ENCODE peak calls at places on chromosomes 13 and 19, in eight cellular contexts. One of them, this sample, is unnamed. For H3K4me1 and H3K36me3, the result is how much of the 10 kb centered on the place peaks cover.

GRCh38 chr19:4910594-4911273 is 1.4 kb downstream of the UHRF1 start:
- DNase-seq in astrocyte: peak
- DNase-seq in psoas muscle: no peak
- DNase-seq in RWPE2: no peak
- DNase-seq in pancreas: peak
- DNase-seq in iPS DF 6.9: no peak
- DNase-seq in CD8-positive, alpha-beta memory T cell: peak
- DNase-seq in uterus: no peak
- DNase-seq in this sample: no peak

GRCh38 chr19:13938361-13939027 is at the start of gene PODNL1:
- DNase-seq in uterus: no peak
- DNase-seq in CD8-positive, alpha-beta memory T cell: no peak
- DNase-seq in astrocyte: peak
- DNase-seq in pancreas: peak
- DNase-seq in psoas muscle: no peak
- DNase-seq in iPS DF 6.9: no peak
- DNase-seq in RWPE2: no peak
- DNase-seq in this sample: no peak

GRCh38 chr19:35291916-35292315 is at the start of gene MAG:
- DNase-seq in iPS DF 6.9: no peak
- DNase-seq in astrocyte: no peak
- DNase-seq in psoas muscle: no peak
- DNase-seq in uterus: no peak
- DNase-seq in RWPE2: no peak
- DNase-seq in pancreas: no peak
- DNase-seq in CD8-positive, alpha-beta memory T cell: no peak
- DNase-seq in this sample: no peak

GRCh38 chr19:38047641-38048040 is 140.6 kb downstream of the SIPA1L3 start:
- DNase-seq in iPS DF 6.9: no peak
- DNase-seq in pancreas: no peak
- DNase-seq in astrocyte: no peak
- DNase-seq in psoas muscle: no peak
- DNase-seq in RWPE2: no peak
- DNase-seq in CD8-positive, alpha-beta memory T cell: no peak
- DNase-seq in uterus: no peak
- DNase-seq in this sample: no peak

GRCh38 chr19:56076413-56076998 is 44.6 kb downstream of the ZNF787 start:
- DNase-seq in iPS DF 6.9: no peak
- DNase-seq in RWPE2: no peak
- DNase-seq in uterus: no peak
- DNase-seq in CD8-positive, alpha-beta memory T cell: no peak
- DNase-seq in astrocyte: no peak
- DNase-seq in psoas muscle: no peak
- DNase-seq in pancreas: no peak
- DNase-seq in this sample: peak

GRCh38 chr13:75153386-75153785 is 328.6 kb downstream of the TBC1D4 start:
- DNase-seq in psoas muscle: no peak
- DNase-seq in pancreas: no peak
- DNase-seq in RWPE2: no peak
- DNase-seq in uterus: no peak
- DNase-seq in iPS DF 6.9: no peak
- DNase-seq in astrocyte: no peak
- DNase-seq in CD8-positive, alpha-beta memory T cell: no peak
- DNase-seq in this sample: no peak

GRCh38 chr19:41869374-41869955 is 7.6 kb upstream of the CD79A start:
- DNase-seq in astrocyte: no peak
- DNase-seq in CD8-positive, alpha-beta memory T cell: no peak
- DNase-seq in uterus: no peak
- DNase-seq in RWPE2: no peak
- DNase-seq in pancreas: peak
- DNase-seq in iPS DF 6.9: no peak
- DNase-seq in psoas muscle: peak
- DNase-seq in this sample: no peak

GRCh38 chr13:51230473-51231105 is 8.4 kb downstream of the FAM124A start:
- DNase-seq in psoas muscle: no peak
- DNase-seq in pancreas: no peak
- DNase-seq in RWPE2: no peak
- DNase-seq in iPS DF 6.9: no peak
- DNase-seq in uterus: peak
- DNase-seq in astrocyte: peak
- DNase-seq in CD8-positive, alpha-beta memory T cell: no peak
- DNase-seq in this sample: no peak

GRCh38 chr13:110268061-110268460 is 38.9 kb downstream of the COL4A1 start:
- DNase-seq in psoas muscle: no peak
- DNase-seq in astrocyte: no peak
- DNase-seq in CD8-positive, alpha-beta memory T cell: no peak
- DNase-seq in pancreas: no peak
- DNase-seq in RWPE2: no peak
- DNase-seq in iPS DF 6.9: no peak
- DNase-seq in uterus: peak
- DNase-seq in this sample: no peak

GRCh38 chr13:27620377-27621115 is at the start of gene LNX2:
- DNase-seq in pancreas: peak
- DNase-seq in psoas muscle: peak
- DNase-seq in iPS DF 6.9: peak
- DNase-seq in astrocyte: peak
- DNase-seq in RWPE2: peak
- DNase-seq in uterus: peak
- DNase-seq in CD8-positive, alpha-beta memory T cell: peak
- DNase-seq in this sample: peak

GRCh38 chr13:109844396-109844795 is 58.0 kb upstream of the IRS2 start:
- DNase-seq in RWPE2: no peak
- DNase-seq in astrocyte: peak
- DNase-seq in pancreas: no peak
- DNase-seq in iPS DF 6.9: no peak
- DNase-seq in uterus: no peak
- DNase-seq in CD8-positive, alpha-beta memory T cell: no peak
- DNase-seq in psoas muscle: no peak
- DNase-seq in this sample: no peak

GRCh38 chr13:99522288-99522687 is 21.0 kb downstream of the TM9SF2 start:
- DNase-seq in psoas muscle: no peak
- DNase-seq in iPS DF 6.9: no peak
- DNase-seq in RWPE2: no peak
- DNase-seq in pancreas: no peak
- DNase-seq in astrocyte: no peak
- DNase-seq in uterus: no peak
- DNase-seq in CD8-positive, alpha-beta memory T cell: no peak
- DNase-seq in this sample: no peak

GRCh38 chr19:29519146-29519545 is 6.6 kb upstream of the VSTM2B start:
- DNase-seq in pancreas: peak
- DNase-seq in astrocyte: no peak
- DNase-seq in RWPE2: no peak
- DNase-seq in psoas muscle: peak
- DNase-seq in iPS DF 6.9: no peak
- DNase-seq in uterus: no peak
- DNase-seq in CD8-positive, alpha-beta memory T cell: no peak
- DNase-seq in this sample: no peak

GRCh38 chr13:50358221-50358620 is 343.0 kb downstream of the KCNRG start:
- DNase-seq in pancreas: no peak
- DNase-seq in iPS DF 6.9: no peak
- DNase-seq in RWPE2: no peak
- DNase-seq in psoas muscle: no peak
- DNase-seq in CD8-positive, alpha-beta memory T cell: no peak
- DNase-seq in uterus: peak
- DNase-seq in astrocyte: no peak
- DNase-seq in this sample: no peak

GRCh38 chr19:3118232-3119070 is 17.4 kb upstream of the GNA15 start:
- DNase-seq in astrocyte: no peak
- DNase-seq in iPS DF 6.9: no peak
- DNase-seq in RWPE2: no peak
- DNase-seq in psoas muscle: peak
- DNase-seq in CD8-positive, alpha-beta memory T cell: no peak
- DNase-seq in uterus: no peak
- DNase-seq in pancreas: peak
- DNase-seq in this sample: no peak

GRCh38 chr19:36169084-36169760 is 17.0 kb upstream of the COX7A1 start:
- DNase-seq in iPS DF 6.9: no peak
- DNase-seq in pancreas: no peak
- DNase-seq in psoas muscle: no peak
- DNase-seq in RWPE2: no peak
- DNase-seq in CD8-positive, alpha-beta memory T cell: no peak
- DNase-seq in astrocyte: no peak
- DNase-seq in uterus: peak
- DNase-seq in this sample: no peak

GRCh38 chr19:34236035-34236793 is 18.1 kb upstream of the GARRE1 start:
- DNase-seq in pancreas: no peak
- DNase-seq in RWPE2: no peak
- DNase-seq in psoas muscle: no peak
- DNase-seq in uterus: no peak
- DNase-seq in iPS DF 6.9: no peak
- DNase-seq in CD8-positive, alpha-beta memory T cell: no peak
- DNase-seq in astrocyte: peak
- DNase-seq in this sample: no peak

GRCh38 chr19:46954502-46955004 is 65.1 kb upstream of the NPAS1 start:
- DNase-seq in uterus: no peak
- DNase-seq in astrocyte: no peak
- DNase-seq in pancreas: no peak
- DNase-seq in RWPE2: no peak
- DNase-seq in CD8-positive, alpha-beta memory T cell: no peak
- DNase-seq in iPS DF 6.9: no peak
- DNase-seq in psoas muscle: no peak
- DNase-seq in this sample: peak

GRCh38 chr13:109274188-109274821 is 512.1 kb downstream of the IRS2 start:
- DNase-seq in pancreas: no peak
- DNase-seq in RWPE2: no peak
- DNase-seq in uterus: no peak
- DNase-seq in iPS DF 6.9: peak
- DNase-seq in psoas muscle: no peak
- DNase-seq in CD8-positive, alpha-beta memory T cell: no peak
- DNase-seq in astrocyte: peak
- DNase-seq in this sample: no peak

GRCh38 chr13:78649997-78650724 is 8.8 kb downstream of the OBI1 start:
- DNase-seq in uterus: no peak
- DNase-seq in iPS DF 6.9: no peak
- DNase-seq in RWPE2: no peak
- DNase-seq in psoas muscle: no peak
- DNase-seq in pancreas: no peak
- DNase-seq in CD8-positive, alpha-beta memory T cell: no peak
- DNase-seq in astrocyte: no peak
- DNase-seq in this sample: no peak

GRCh38 chr13:48489003-48489402 is 43.9 kb downstream of the RCBTB2 start:
- DNase-seq in CD8-positive, alpha-beta memory T cell: no peak
- DNase-seq in astrocyte: no peak
- DNase-seq in psoas muscle: no peak
- DNase-seq in RWPE2: no peak
- DNase-seq in pancreas: no peak
- DNase-seq in uterus: no peak
- DNase-seq in iPS DF 6.9: no peak
- DNase-seq in this sample: no peak

GRCh38 chr13:48490241-48490640 is 42.6 kb downstream of the RCBTB2 start:
- DNase-seq in uterus: no peak
- DNase-seq in psoas muscle: no peak
- DNase-seq in RWPE2: no peak
- DNase-seq in astrocyte: no peak
- DNase-seq in CD8-positive, alpha-beta memory T cell: no peak
- DNase-seq in iPS DF 6.9: no peak
- DNase-seq in pancreas: no peak
- DNase-seq in this sample: no peak

GRCh38 chr13:48491423-48492122 is 41.3 kb downstream of the RCBTB2 start:
- DNase-seq in uterus: no peak
- DNase-seq in iPS DF 6.9: no peak
- DNase-seq in pancreas: no peak
- DNase-seq in astrocyte: no peak
- DNase-seq in RWPE2: no peak
- DNase-seq in CD8-positive, alpha-beta memory T cell: no peak
- DNase-seq in psoas muscle: no peak
- DNase-seq in this sample: no peak

GRCh38 chr13:48487968-48488367 is 44.9 kb downstream of the RCBTB2 start:
- DNase-seq in pancreas: no peak
- DNase-seq in astrocyte: no peak
- DNase-seq in CD8-positive, alpha-beta memory T cell: no peak
- DNase-seq in psoas muscle: no peak
- DNase-seq in uterus: no peak
- DNase-seq in iPS DF 6.9: no peak
- DNase-seq in RWPE2: no peak
- DNase-seq in this sample: no peak

GRCh38 chr13:48489666-48490065 is 43.2 kb downstream of the RCBTB2 start:
- DNase-seq in CD8-positive, alpha-beta memory T cell: no peak
- DNase-seq in pancreas: no peak
- DNase-seq in psoas muscle: no peak
- DNase-seq in uterus: no peak
- DNase-seq in astrocyte: no peak
- DNase-seq in RWPE2: no peak
- DNase-seq in iPS DF 6.9: no peak
- DNase-seq in this sample: no peak
- H3K4me1 ChIP-seq in CD8-positive, alpha-beta memory T cell: half or more
- H3K4me1 ChIP-seq in pancreas: under half
- H3K4me1 ChIP-seq in psoas muscle: under half
- H3K4me1 ChIP-seq in uterus: under half
- H3K4me1 ChIP-seq in astrocyte: under half
- H3K4me1 ChIP-seq in RWPE2: under half
- H3K4me1 ChIP-seq in iPS DF 6.9: under half
- H3K4me1 ChIP-seq in this sample: half or more

GRCh38 chr19:39178296-39179006 is 18.3 kb upstream of the NCCRP1 start:
- DNase-seq in iPS DF 6.9: no peak
- DNase-seq in RWPE2: peak
- DNase-seq in CD8-positive, alpha-beta memory T cell: no peak
- DNase-seq in pancreas: peak
- DNase-seq in psoas muscle: no peak
- DNase-seq in uterus: no peak
- DNase-seq in astrocyte: no peak
- DNase-seq in this sample: no peak
- H3K36me3 ChIP-seq in iPS DF 6.9: under half
- H3K36me3 ChIP-seq in RWPE2: under half
- H3K36me3 ChIP-seq in CD8-positive, alpha-beta memory T cell: under half
- H3K36me3 ChIP-seq in pancreas: under half
- H3K36me3 ChIP-seq in psoas muscle: under half
- H3K36me3 ChIP-seq in uterus: under half
- H3K36me3 ChIP-seq in astrocyte: under half
- H3K36me3 ChIP-seq in this sample: under half

DNA sequence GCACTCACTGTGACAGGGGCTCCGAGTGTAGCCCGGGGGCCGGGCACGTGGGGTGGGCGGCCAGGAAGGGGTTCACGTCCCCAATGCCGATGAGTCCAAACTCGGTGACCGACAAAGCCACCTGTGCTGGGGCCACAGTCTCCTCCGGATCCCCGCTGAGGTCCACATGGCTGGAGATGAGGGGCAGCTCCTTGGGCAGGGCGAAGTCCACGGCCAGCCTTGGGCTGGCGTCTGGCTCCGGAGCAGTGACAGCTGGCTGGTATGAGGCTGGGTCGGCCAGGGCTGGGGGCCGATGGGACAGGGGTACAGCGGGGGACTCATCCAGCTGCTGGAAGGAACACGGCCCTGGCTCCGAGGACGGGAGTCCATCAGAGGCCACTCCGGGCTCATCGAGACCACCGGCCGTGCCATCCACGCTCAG is 15.9 kb upstream of the PLPP2 start:
- DNase-seq in psoas muscle: no peak
- DNase-seq in iPS DF 6.9: no peak
- DNase-seq in CD8-positive, alpha-beta memory T cell: no peak
- DNase-seq in astrocyte: no peak
- DNase-seq in uterus: peak
- DNase-seq in RWPE2: no peak
- DNase-seq in pancreas: peak
- DNase-seq in this sample: no peak
- H3K27ac ChIP-seq in psoas muscle: no peak
- H3K27ac ChIP-seq in iPS DF 6.9: no peak
- H3K27ac ChIP-seq in CD8-positive, alpha-beta memory T cell: no peak
- H3K27ac ChIP-seq in astrocyte: no peak
- H3K27ac ChIP-seq in uterus: no peak
- H3K27ac ChIP-seq in RWPE2: no peak
- H3K27ac ChIP-seq in pancreas: no peak
- H3K27ac ChIP-seq in this sample: no peak

GRCh38 chr19:2081873-2082810 is 14.0 kb downstream of the MOB3A start:
- DNase-seq in RWPE2: no peak
- DNase-seq in astrocyte: no peak
- DNase-seq in psoas muscle: peak
- DNase-seq in uterus: no peak
- DNase-seq in CD8-positive, alpha-beta memory T cell: peak
- DNase-seq in pancreas: no peak
- DNase-seq in iPS DF 6.9: no peak
- DNase-seq in this sample: peak
- H3K4me1 ChIP-seq in RWPE2: under half
- H3K4me1 ChIP-seq in astrocyte: under half
- H3K4me1 ChIP-seq in psoas muscle: under half
- H3K4me1 ChIP-seq in uterus: under half
- H3K4me1 ChIP-seq in CD8-positive, alpha-beta memory T cell: half or more
- H3K4me1 ChIP-seq in pancreas: under half
- H3K4me1 ChIP-seq in iPS DF 6.9: under half
- H3K4me1 ChIP-seq in this sample: half or more

This sample was measured in CD4-positive, alpha-beta memory T cell.